ENCODE peak calls at places on chromosomes 1 and 21, in five cellular contexts. A, X, Z, G and U are unnamed samples.

GRCh38 chr1:156444407-156445001 is 56.1 kb downstream of the MEF2D start:
- DNase-seq in G (peak; percentile 61), Z (no peak), A (no peak), X (peak; percentile 36), U (no peak)

GRCh38 chr1:3000214-3000613 is 21.1 kb upstream of the ACTRT2 start:
- DNase-seq in Z (no peak), G (no peak), X (no peak), A (no peak), U (no peak)

GRCh38 chr1:109239580-109240068 is 9.7 kb upstream of the CELSR2 start:
- DNase-seq in Z (no peak), G (peak; percentile 32), X (peak; percentile 55), A (no peak), U (peak; percentile 42)

GRCh38 chr1:8472668-8473067 is 154.8 kb downstream of the SLC45A1 start:
- DNase-seq in A (peak; percentile 6), Z (no peak), X (no peak), G (no peak), U (no peak)

GRCh38 chr1:15965228-15965767 is 10.6 kb downstream of the ZBTB17 start:
- DNase-seq in G (no peak), X (no peak), Z (no peak), A (no peak), U (no peak)

GRCh38 chr1:43613075-43613942 is 36.6 kb upstream of the KDM4A start:
- DNase-seq in A (no peak), G (no peak), Z (no peak), X (no peak), U (no peak)

GRCh38 chr21:15088483-15088882 is 23.7 kb upstream of the NRIP1 start:
- DNase-seq in X (no peak), G (no peak), Z (no peak), A (no peak), U (no peak)

GRCh38 chr1:110336300-110337039 is 2.7 kb upstream of the RBM15 start:
- DNase-seq in G (peak; percentile 7), X (peak; percentile 63), Z (no peak), A (no peak), U (peak; percentile 62)

GRCh38 chr1:206455681-206456344 is 14.5 kb upstream of the IKBKE start:
- DNase-seq in A (no peak), X (no peak), G (peak; percentile 19), Z (no peak), U (no peak)

GRCh38 chr1:10471411-10472219 is 714 bp downstream of the DFFA start:
- DNase-seq in Z (no peak), X (no peak), A (no peak), G (peak; percentile 8), U (no peak)

GRCh38 chr1:243730499-243731150 is 119.4 kb downstream of the AKT3 start:
- DNase-seq in A (no peak), X (no peak), Z (no peak), G (peak; percentile 85), U (no peak)

GRCh38 chr1:1106510-1107221 is 9.2 kb downstream of the C1orf159 start:
- DNase-seq in Z (no peak), A (no peak), G (no peak), X (no peak), U (no peak)

GRCh38 chr1:236455242-236455641 is 61.2 kb downstream of the EDARADD start:
- DNase-seq in G (no peak), Z (no peak), A (no peak), X (no peak), U (no peak)

GRCh38 chr1:201774224-201774982 is 54.6 kb upstream of the IPO9 start:
- DNase-seq in Z (no peak), G (no peak), A (no peak), X (no peak), U (no peak)

GRCh38 chr1:210123924-210124589 is 108.5 kb upstream of the SERTAD4 start:
- DNase-seq in G (no peak), Z (peak; percentile 43), X (no peak), A (no peak), U (no peak)

GRCh38 chr1:109785446-109786106 is 21.9 kb upstream of the EPS8L3 start:
- DNase-seq in A (no peak), X (no peak), G (no peak), Z (no peak), U (no peak)

GRCh38 chr1:164622057-164622840 is 63.3 kb downstream of the PBX1 start:
- DNase-seq in Z (no peak), X (no peak), A (no peak), G (no peak), U (no peak)

GRCh38 chr21:42567861-42568260 is 54.2 kb downstream of the SLC37A1 start:
- DNase-seq in X (no peak), G (no peak), A (no peak), Z (no peak), U (no peak)

GRCh38 chr1:198934901-198935301 is 296.1 kb downstream of the PTPRC start:
- DNase-seq in A (peak; percentile 31), Z (no peak), G (peak; percentile 49), X (peak; percentile 92), U (peak; percentile 8)

GRCh38 chr1:208192989-208193388 is 51.2 kb downstream of the PLXNA2 start:
- DNase-seq in X (no peak), G (no peak), A (no peak), Z (no peak), U (no peak)

GRCh38 chr1:116433283-116434257 is 60.5 kb downstream of the ATP1A1 start:
- DNase-seq in A (no peak), X (peak; percentile 96), G (peak; percentile 86), Z (no peak), U (peak; percentile 89)

GRCh38 chr21:37072239-37072987 is 458 bp downstream of the PIGP start:
- DNase-seq in Z (no peak), A (peak; percentile 63), G (peak; percentile 65), X (peak; percentile 57), U (peak; percentile 78)

GRCh38 chr1:6690186-6690585 is 11.4 kb downstream of the DNAJC11 start:
- DNase-seq in G (no peak), Z (no peak), X (no peak), A (no peak), U (no peak)

GRCh38 chr1:154466879-154467767 is 34.9 kb upstream of the TDRD10 start:
- DNase-seq in G (no peak), Z (no peak), A (no peak), X (no peak), U (no peak)

GRCh38 chr1:109933856-109934711 is 23.4 kb downstream of the CSF1 start:
- DNase-seq in G (peak; percentile 39), A (no peak), X (peak; percentile 19), Z (peak; percentile 86), U (peak; percentile 66)

GRCh38 chr1:41367102-41367537 is 5.9 kb downstream of the FOXO6 start:
- DNase-seq in X (no peak), A (no peak), Z (no peak), G (no peak), U (no peak)

GRCh38 chr1:26537951-26538352 is 8.4 kb downstream of the RPS6KA1 start:
- DNase-seq in X (no peak), Z (no peak), A (no peak), G (peak; percentile 13), U (peak; percentile 85)

GRCh38 chr1:54463259-54464030 is 57.3 kb upstream of the SSBP3 start:
- DNase-seq in G (no peak), Z (no peak), X (no peak), A (no peak), U (no peak)

GRCh38 chr1:22639286-22639685 is 2.9 kb downstream of the C1QA start:
- DNase-seq in G (no peak), X (no peak), A (no peak), Z (no peak), U (no peak)

GRCh38 chr1:187872555-187872954 is 1043.8 kb downstream of the PLA2G4A start:
- DNase-seq in G (no peak), Z (no peak), A (no peak), X (no peak), U (no peak)